ENCODE peak calls at places on chromosomes 12 and 14, in six cellular contexts. R is nephron progenitor cell, E is A549, S is GM12865, W is H9, K is MCF 10A. Z is an unnamed sample.

GRCh38 chr12:110885152-110885840 is 35.1 kb downstream of the MYL2 start:
- DNase-seq in R (peak), E (no peak), S (no peak), W (no peak), K (no peak), Z (no peak)

GRCh38 chr12:128365831-128366231 is 98.9 kb downstream of the TMEM132C start:
- DNase-seq in R (peak), E (no peak), S (no peak), W (peak), K (no peak), Z (no peak)

GRCh38 chr14:95531473-95531872 is 3.4 kb upstream of the GLRX5 start:
- DNase-seq in R (no peak), E (peak), S (no peak), W (no peak), K (peak), Z (no peak)

GRCh38 chr14:26602902-26603301 is 5.1 kb upstream of the NOVA1 start:
- DNase-seq in R (no peak), E (no peak), S (no peak), W (no peak), K (no peak), Z (no peak)

GRCh38 chr14:53952533-53952932 is 4.1 kb downstream of the BMP4 start:
- DNase-seq in R (no peak), E (no peak), S (no peak), W (no peak), K (no peak), Z (no peak)

GRCh38 chr12:50241178-50241577 is 42.1 kb downstream of the LIMA1 start:
- DNase-seq in R (no peak), E (peak), S (no peak), W (no peak), K (no peak), Z (no peak)

GRCh38 chr12:101763246-101763931 is 24.1 kb upstream of the SYCP3 start:
- DNase-seq in R (no peak), E (no peak), S (no peak), W (no peak), K (no peak), Z (no peak)

GRCh38 chr14:61588419-61588901 is 106.9 kb upstream of the HIF1A start:
- DNase-seq in R (no peak), E (no peak), S (no peak), W (no peak), K (peak), Z (no peak)

GRCh38 chr12:50545783-50546182 is 41.0 kb downstream of the DIP2B start:
- DNase-seq in R (no peak), E (no peak), S (no peak), W (no peak), K (no peak), Z (no peak)

GRCh38 chr12:114476159-114476558 is 70.2 kb upstream of the TBX5 start:
- DNase-seq in R (no peak), E (peak), S (no peak), W (no peak), K (peak), Z (no peak)

GRCh38 chr14:57533214-57533613 is 39.6 kb upstream of the CCDC198 start:
- DNase-seq in R (no peak), E (peak), S (peak), W (no peak), K (peak), Z (no peak)

GRCh38 chr14:106318700-106319099 is 792.3 kb downstream of the TMEM121 start:
- DNase-seq in R (no peak), E (no peak), S (peak), W (no peak), K (no peak), Z (no peak)

GRCh38 chr14:31326111-31326510 is 94.2 kb downstream of the HEATR5A start:
- DNase-seq in R (no peak), E (peak), S (peak), W (no peak), K (peak), Z (no peak)

GRCh38 chr12:76719171-76719631 is 44.7 kb upstream of the ZDHHC17 start:
- DNase-seq in R (no peak), E (no peak), S (no peak), W (no peak), K (peak), Z (no peak)

GRCh38 chr14:64720190-64720589 is 16.0 kb downstream of the PLEKHG3 start:
- DNase-seq in R (no peak), E (peak), S (no peak), W (no peak), K (peak), Z (peak)

GRCh38 chr14:33120341-33120740 is 181.7 kb downstream of the NPAS3 start:
- DNase-seq in R (no peak), E (no peak), S (no peak), W (no peak), K (peak), Z (peak)

GRCh38 chr12:111757361-111758119 is 9.2 kb upstream of the ALDH2 start:
- DNase-seq in R (no peak), E (no peak), S (peak), W (no peak), K (no peak), Z (no peak)

GRCh38 chr14:35349966-35350365 is 54.6 kb downstream of the NFKBIA start:
- DNase-seq in R (no peak), E (no peak), S (no peak), W (no peak), K (no peak), Z (no peak)

GRCh38 chr14:91332448-91333059 is 85.1 kb downstream of the CCDC88C start:
- DNase-seq in R (no peak), E (no peak), S (no peak), W (no peak), K (no peak), Z (no peak)

GRCh38 chr14:34147461-34147860 is 196.6 kb upstream of the EGLN3 start:
- DNase-seq in R (no peak), E (peak), S (no peak), W (no peak), K (peak), Z (peak)

GRCh38 chr12:51240971-51241370 is 2.3 kb downstream of the DAZAP2 start:
- DNase-seq in R (no peak), E (no peak), S (no peak), W (no peak), K (no peak), Z (no peak)

GRCh38 chr12:59459966-59460365 is 135.9 kb upstream of the SLC16A7 start:
- DNase-seq in R (no peak), E (no peak), S (no peak), W (no peak), K (no peak), Z (peak)

GRCh38 chr12:48947727-48948126 is 9.6 kb downstream of the ARF3 start:
- DNase-seq in R (no peak), E (no peak), S (no peak), W (no peak), K (no peak), Z (no peak)

GRCh38 chr12:51307655-51308593 is 16.1 kb downstream of the BIN2 start:
- DNase-seq in R (no peak), E (peak), S (no peak), W (no peak), K (peak), Z (peak)

GRCh38 chr12:66693901-66694513 is 15.1 kb upstream of the GRIP1 start:
- DNase-seq in R (peak), E (peak), S (peak), W (no peak), K (peak), Z (peak)

GRCh38 chr14:68879321-68879781 is 86.5 kb upstream of the ZFP36L1 start:
- DNase-seq in R (no peak), E (no peak), S (no peak), W (no peak), K (no peak), Z (no peak)

GRCh38 chr12:78209851-78210493 is 379.3 kb downstream of the NAV3 start:
- DNase-seq in R (no peak), E (no peak), S (no peak), W (no peak), K (no peak), Z (no peak)

GRCh38 chr14:23601845-23602180 is 23.2 kb upstream of the JPH4 start:
- DNase-seq in R (no peak), E (no peak), S (peak), W (no peak), K (no peak), Z (no peak)

GRCh38 chr12:79688376-79689040 is 2.3 kb downstream of the PAWR start:
- DNase-seq in R (no peak), E (no peak), S (peak), W (no peak), K (no peak), Z (no peak)

GRCh38 chr14:31441273-31442110 is 15.8 kb downstream of the DTD2 start:
- DNase-seq in R (no peak), E (peak), S (no peak), W (no peak), K (no peak), Z (no peak)

GRCh38 chr12:65885312-65885711 is 61.0 kb downstream of the HMGA2 start:
- DNase-seq in R (no peak), E (no peak), S (no peak), W (no peak), K (no peak), Z (no peak)

GRCh38 chr14:23580152-23580926 is 1.7 kb upstream of the JPH4 start:
- DNase-seq in R (no peak), E (no peak), S (no peak), W (peak), K (no peak), Z (no peak)

GRCh38 chr12:104825408-104825807 is 132.7 kb downstream of the SLC41A2 start:
- DNase-seq in R (no peak), E (peak), S (peak), W (peak), K (peak), Z (no peak)

GRCh38 chr12:48924617-48925217 is 575 bp downstream of the FKBP11 start:
- DNase-seq in R (peak), E (peak), S (peak), W (peak), K (no peak), Z (peak)

GRCh38 chr14:90695997-90696681 is 120.1 kb downstream of the TTC7B start:
- DNase-seq in R (no peak), E (no peak), S (no peak), W (no peak), K (no peak), Z (no peak)

GRCh38 chr12:27555928-27556778 is 32.1 kb downstream of the PPFIBP1 start:
- DNase-seq in R (no peak), E (no peak), S (peak), W (no peak), K (peak), Z (no peak)

GRCh38 chr12:96303656-96304055 is 96.6 kb downstream of the CDK17 start:
- DNase-seq in R (no peak), E (no peak), S (no peak), W (no peak), K (no peak), Z (no peak)

GRCh38 chr12:96308881-96309280 is 91.4 kb downstream of the CDK17 start:
- DNase-seq in R (no peak), E (no peak), S (no peak), W (no peak), K (no peak), Z (no peak)

GRCh38 chr12:96302706-96303310 is 97.4 kb downstream of the CDK17 start:
- DNase-seq in R (no peak), E (no peak), S (no peak), W (no peak), K (no peak), Z (no peak)

GRCh38 chr12:96301732-96302131 is 98.5 kb downstream of the CDK17 start:
- DNase-seq in R (no peak), E (no peak), S (no peak), W (no peak), K (no peak), Z (no peak)

GRCh38 chr12:96305665-96306064 is 94.6 kb downstream of the CDK17 start:
- DNase-seq in R (no peak), E (no peak), S (no peak), W (no peak), K (no peak), Z (no peak)
- TF ChIP-seq CTCF in R (no peak), E (no peak), S (no peak), W (no peak), K (no peak), Z (no peak)

GRCh38 chr14:105200074-105200473 is 19.0 kb upstream of the NUDT14 start:
- DNase-seq in R (no peak), E (no peak), S (peak), W (no peak), K (no peak), Z (no peak)
- TF ChIP-seq CTCF in R (no peak), E (no peak), S (no peak), W (peak), K (no peak), Z (no peak)

DNA sequence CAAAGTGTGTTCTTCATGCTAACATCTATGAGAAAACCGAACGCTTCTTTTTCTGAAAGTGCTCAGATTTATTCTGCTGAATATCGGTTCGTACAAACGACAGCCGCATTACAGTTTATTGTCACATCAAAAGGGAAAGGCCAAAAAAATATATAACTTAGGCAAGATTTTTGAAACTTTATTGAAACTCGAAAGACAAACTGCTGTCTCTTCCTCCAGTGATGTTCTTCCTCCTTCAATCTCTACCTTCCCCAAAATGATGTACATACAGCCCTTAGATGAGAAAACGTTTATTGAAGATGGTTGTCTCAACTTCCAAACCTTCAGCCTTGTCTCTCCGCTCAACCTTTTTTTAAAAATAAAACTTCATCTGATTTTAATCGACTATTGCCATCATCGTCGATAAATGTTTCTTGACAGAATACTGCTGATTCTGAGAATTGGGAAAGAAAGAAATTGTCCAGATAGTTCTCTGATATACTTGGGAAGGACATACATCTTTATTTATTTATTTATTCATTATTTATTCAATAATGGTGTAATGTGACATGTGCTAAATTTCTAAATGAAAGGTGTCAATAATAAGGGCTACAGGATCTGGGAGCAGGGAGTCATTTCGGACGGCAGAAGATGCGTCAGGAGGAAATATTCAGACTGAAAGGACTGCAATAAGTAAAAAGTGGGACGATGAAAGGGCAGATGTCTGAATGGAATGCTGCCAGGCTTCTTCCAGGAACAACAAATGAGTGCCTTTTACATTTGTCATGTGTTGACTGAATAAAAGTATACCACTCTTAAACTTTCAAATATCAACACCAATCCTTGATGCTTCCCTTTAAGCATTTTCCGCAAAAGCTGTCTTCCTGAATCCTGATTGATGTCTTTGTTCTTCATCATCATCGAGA is 816 bp upstream of the MDM1 start:
- DNase-seq in R (no peak), E (no peak), S (no peak), W (no peak), K (no peak), Z (no peak)
- TF ChIP-seq CTCF in R (no peak), E (no peak), S (no peak), W (no peak), K (no peak), Z (no peak)

GRCh38 chr14:42140831-42141279 is 534.2 kb downstream of the LRFN5 start:
- DNase-seq in R (no peak), E (peak), S (no peak), W (no peak), K (peak), Z (peak)
- TF ChIP-seq CTCF in R (no peak), E (no peak), S (no peak), W (no peak), K (no peak), Z (no peak)

GRCh38 chr14:74697976-74698375 is 14.9 kb downstream of the AREL1 start:
- DNase-seq in R (no peak), E (no peak), S (no peak), W (no peak), K (no peak), Z (no peak)
- TF ChIP-seq CTCF in R (no peak), E (no peak), S (no peak), W (peak), K (no peak), Z (no peak)

GRCh38 chr12:119051474-119051873 is 70.1 kb downstream of the SRRM4 start:
- DNase-seq in R (no peak), E (no peak), S (no peak), W (no peak), K (no peak), Z (no peak)
- TF ChIP-seq CTCF in R (no peak), E (no peak), S (no peak), W (no peak), K (no peak), Z (no peak)